ENCODE peak calls at places on chromosomes 13 and 19, in four cellular contexts. M, F, O and J are unnamed samples.

GRCh38 chr13:101982903-101983302 is 418.9 kb downstream of the FGF14 start:
- DNase-seq in O (no peak), M (no peak), F (no peak), J (no peak)

GRCh38 chr19:38793186-38793585 is 4.2 kb downstream of the LGALS7B start:
- DNase-seq in F (no peak), M (no peak), O (peak), J (no peak)

GRCh38 chr19:14979498-14980255 is at the start of gene SLC1A6:
- DNase-seq in M (no peak), O (no peak), F (no peak), J (no peak)

GRCh38 chr13:98517576-98518310 is 59.2 kb downstream of the STK24 start:
- DNase-seq in F (no peak), O (no peak), M (no peak), J (no peak)

GRCh38 chr19:1360818-1361461 is 22.8 kb upstream of the NDUFS7 start:
- DNase-seq in O (peak), F (no peak), M (peak), J (peak)

GRCh38 chr19:40347476-40348124 is 597 bp downstream of the C19orf47 start:
- DNase-seq in M (no peak), O (no peak), F (no peak), J (no peak)

GRCh38 chr19:33654840-33655508 is 33.2 kb downstream of the CHST8 start:
- DNase-seq in F (no peak), M (no peak), O (no peak), J (no peak)

GRCh38 chr13:49326222-49326917 is 78.6 kb downstream of the CDADC1 start:
- DNase-seq in F (no peak), M (no peak), O (no peak), J (no peak)

GRCh38 chr13:22062478-22063205 is 391.8 kb downstream of the FGF9 start:
- DNase-seq in F (no peak), M (no peak), O (no peak), J (no peak)

GRCh38 chr13:110129539-110130186 is 177.3 kb downstream of the COL4A1 start:
- DNase-seq in F (no peak), O (no peak), M (no peak), J (no peak)

GRCh38 chr19:3275068-3275582 is 50.7 kb downstream of the CELF5 start:
- DNase-seq in O (no peak), M (no peak), F (peak), J (no peak)

GRCh38 chr19:14795078-14795721 is 16.8 kb upstream of the ADGRE2 start:
- DNase-seq in F (no peak), M (no peak), O (no peak), J (no peak)

GRCh38 chr19:7368456-7368855 is 19.7 kb downstream of the ARHGEF18 start:
- DNase-seq in M (no peak), O (no peak), F (no peak), J (no peak)

GRCh38 chr19:53808710-53809125 is 15.4 kb downstream of the NLRP12 start:
- DNase-seq in F (no peak), M (no peak), O (peak), J (no peak)

GRCh38 chr19:43618921-43619261 is 538 bp downstream of the ZNF428 start:
- DNase-seq in F (peak), M (no peak), O (no peak), J (no peak)

GRCh38 chr13:62663767-62664166 is 1248.1 kb upstream of the PCDH20 start:
- DNase-seq in O (no peak), M (no peak), F (no peak), J (no peak)

GRCh38 chr13:82477436-82477835 is 1404.8 kb downstream of the SLITRK1 start:
- DNase-seq in F (no peak), M (no peak), O (no peak), J (no peak)

GRCh38 chr19:16376649-16377048 is 52.0 kb downstream of the KLF2 start:
- DNase-seq in M (no peak), O (no peak), F (peak), J (no peak)

GRCh38 chr13:53151692-53152421 is 123.2 kb downstream of the OLFM4 start:
- DNase-seq in O (no peak), F (no peak), M (no peak), J (no peak)

GRCh38 chr13:110499621-110500281 is 61.8 kb downstream of the RAB20 start:
- DNase-seq in F (no peak), O (peak), M (peak), J (no peak)

GRCh38 chr13:113664751-113665581 is 2.1 kb upstream of the GRK1 start:
- DNase-seq in O (no peak), F (no peak), M (no peak), J (no peak)

GRCh38 chr19:12994701-12995595 is at the start of gene NFIX:
- DNase-seq in O (peak), M (no peak), F (peak), J (no peak)

GRCh38 chr19:8697671-8698432 is 743 bp downstream of the ACTL9 start:
- DNase-seq in O (no peak), M (no peak), F (no peak), J (peak)

GRCh38 chr13:111337741-111338140 is 17.3 kb downstream of the TEX29 start:
- DNase-seq in F (no peak), O (no peak), M (no peak), J (peak)

GRCh38 chr13:40126301-40127085 is 471.0 kb downstream of the COG6 start:
- DNase-seq in F (no peak), M (no peak), O (no peak), J (no peak)

GRCh38 chr13:31160857-31161582 is 684 bp downstream of the HSPH1 start:
- DNase-seq in O (peak), M (no peak), F (peak), J (peak)

GRCh38 chr13:27425151-27425917 is 915 bp downstream of the GTF3A start:
- DNase-seq in M (no peak), F (no peak), O (no peak), J (no peak)

GRCh38 chr19:34963531-34964406 is at the start of gene ZNF792:
- DNase-seq in M (no peak), F (peak), O (peak), J (peak)
- TF ChIP-seq CTCF in M (no peak), F (no peak), O (no peak), J (no peak)

GRCh38 chr19:48194041-48194871 is 23.8 kb downstream of the ZSWIM9 start:
- DNase-seq in M (no peak), F (no peak), O (no peak), J (no peak)
- TF ChIP-seq CTCF in M (peak), F (peak), O (peak), J (peak)

DNA sequence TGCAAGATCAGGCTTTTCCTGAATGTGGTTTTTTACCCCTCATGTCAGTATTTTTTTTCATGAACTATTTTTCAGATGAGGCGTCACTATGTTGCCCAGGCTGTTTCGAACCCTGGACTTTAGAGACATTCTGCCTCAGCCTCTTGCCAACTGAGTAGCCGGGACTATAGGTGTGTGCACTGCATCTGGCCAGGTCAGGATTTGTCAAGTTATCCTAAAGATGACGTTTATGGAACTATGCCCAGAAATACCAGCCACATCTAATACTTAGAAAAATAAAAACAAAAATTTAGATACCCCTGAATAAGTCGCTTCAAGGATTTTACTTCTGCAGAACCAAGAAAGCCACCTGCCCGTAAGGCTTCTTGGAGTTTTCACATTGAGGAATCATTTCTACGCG is 94.1 kb upstream of the PABPC3 start:
- DNase-seq in M (no peak), F (no peak), O (no peak), J (no peak)
- TF ChIP-seq CTCF in M (no peak), F (no peak), O (no peak), J (no peak)

DNA sequence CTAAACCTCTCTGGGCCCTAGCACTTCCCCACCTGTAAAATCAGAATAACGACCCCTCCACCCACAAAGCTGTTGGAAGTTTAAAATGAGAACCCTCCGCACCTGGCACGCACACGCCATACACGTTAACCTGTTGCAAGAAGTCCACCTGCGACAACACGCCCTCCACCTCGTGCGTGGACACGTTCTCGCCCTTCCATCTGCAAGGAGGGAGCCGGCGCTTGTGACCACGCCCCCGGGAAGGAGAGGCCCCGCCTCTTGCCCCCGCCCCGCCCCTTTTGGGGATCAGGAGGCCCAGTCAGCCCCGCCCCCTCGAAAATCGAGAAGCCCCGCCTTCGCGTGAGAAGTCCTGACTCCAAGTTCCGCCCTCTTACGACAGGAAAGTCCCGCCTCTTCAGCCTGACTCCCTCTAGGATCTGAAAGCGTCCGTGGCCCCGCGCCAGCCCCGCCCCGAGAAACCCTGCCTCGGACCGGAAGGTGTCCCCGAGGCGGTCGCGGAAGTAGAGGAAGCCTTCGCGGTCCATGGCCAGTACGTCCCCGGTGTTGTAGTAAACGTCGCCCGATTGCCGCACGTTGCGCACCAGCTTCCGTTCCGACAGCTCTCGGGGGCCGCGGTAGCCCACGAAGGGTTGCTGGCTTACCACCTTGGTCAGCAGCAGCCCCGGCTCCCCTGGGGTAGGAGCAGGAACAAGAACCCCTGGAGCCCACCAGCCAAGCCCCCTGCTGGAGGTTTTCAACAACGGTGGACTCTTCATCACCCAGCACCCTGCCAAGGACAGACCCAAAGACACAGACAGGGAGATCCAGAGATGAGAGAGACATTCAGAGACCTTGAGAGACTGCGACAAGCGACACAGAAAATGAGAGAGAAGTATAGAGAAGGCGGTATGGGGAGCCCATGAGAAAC is 12.5 kb downstream of the SLC27A5 start:
- DNase-seq in M (peak), O (peak), F (peak), J (peak)
- TF ChIP-seq CTCF in M (peak), O (peak), F (no peak), J (peak)

DNA sequence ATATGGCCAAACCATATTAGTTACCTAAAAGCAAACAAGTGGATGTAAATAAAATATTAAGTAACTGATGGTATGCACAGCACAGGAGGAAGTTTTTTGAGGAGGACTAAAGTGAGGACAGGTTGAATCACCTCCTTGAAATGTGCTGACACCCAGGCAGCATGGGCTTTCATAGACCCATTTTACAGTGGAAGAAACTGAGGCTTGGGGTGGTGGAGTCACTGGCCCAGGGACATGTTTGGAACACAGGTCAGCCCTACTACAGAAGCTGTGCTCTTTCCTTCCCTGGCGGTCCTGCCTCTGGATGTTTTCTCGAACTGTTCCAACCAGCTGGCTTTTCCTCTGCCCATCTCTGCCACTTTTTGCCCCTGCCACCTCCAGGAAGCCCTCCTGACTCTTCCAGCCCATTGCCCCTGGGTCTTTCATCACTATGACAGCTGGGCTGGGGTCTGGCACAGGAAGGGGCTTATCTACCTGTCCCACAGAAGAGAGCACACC is 11.2 kb upstream of the PTPRS start:
- DNase-seq in M (no peak), O (no peak), F (no peak), J (no peak)
- TF ChIP-seq CTCF in M (no peak), O (no peak), F (no peak), J (no peak)

GRCh38 chr19:10551698-10552301 is 8.1 kb downstream of the ATG4D start:
- DNase-seq in M (no peak), O (no peak), F (peak), J (no peak)
- TF ChIP-seq CTCF in M (peak), O (no peak), F (no peak), J (peak)

DNA sequence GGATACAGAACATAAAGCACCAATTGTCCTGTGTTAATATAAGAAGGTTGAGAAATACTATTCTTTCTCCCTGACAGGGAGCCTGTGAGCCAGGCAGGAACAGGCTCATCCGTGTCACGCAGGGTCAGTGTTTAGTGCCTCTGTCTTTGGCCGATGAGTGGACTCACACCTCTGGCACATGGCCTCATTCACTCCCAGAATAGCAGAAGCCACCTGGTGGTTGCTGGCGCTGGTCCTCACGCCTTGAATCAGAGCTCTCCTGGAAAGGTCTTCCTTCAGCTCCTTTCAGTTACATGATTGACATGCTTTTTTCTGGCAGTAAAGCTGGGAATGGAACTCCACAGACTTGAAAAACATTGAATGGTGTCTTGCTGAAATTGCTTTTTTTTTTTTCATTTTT is 28.1 kb upstream of the SIAH3 start:
- DNase-seq in M (no peak), F (no peak), O (no peak), J (no peak)
- TF ChIP-seq CTCF in M (no peak), F (peak), O (no peak), J (peak)

GRCh38 chr13:106522112-106522511 is 13.3 kb downstream of the EFNB2 start:
- DNase-seq in F (no peak), M (no peak), O (no peak), J (no peak)

GRCh38 chr13:106522898-106523525 is 12.4 kb downstream of the EFNB2 start:
- DNase-seq in M (no peak), O (no peak), F (no peak), J (no peak)

GRCh38 chr13:106518535-106518934 is 16.9 kb downstream of the EFNB2 start:
- DNase-seq in M (no peak), F (no peak), O (no peak), J (no peak)

GRCh38 chr13:106521101-106521799 is 14.2 kb downstream of the EFNB2 start:
- DNase-seq in F (no peak), O (no peak), M (no peak), J (no peak)

GRCh38 chr13:106520205-106521004 is 15.1 kb downstream of the EFNB2 start:
- DNase-seq in M (no peak), F (no peak), O (peak), J (no peak)
- TF ChIP-seq CTCF in M (peak), F (no peak), O (peak), J (peak)

DNA sequence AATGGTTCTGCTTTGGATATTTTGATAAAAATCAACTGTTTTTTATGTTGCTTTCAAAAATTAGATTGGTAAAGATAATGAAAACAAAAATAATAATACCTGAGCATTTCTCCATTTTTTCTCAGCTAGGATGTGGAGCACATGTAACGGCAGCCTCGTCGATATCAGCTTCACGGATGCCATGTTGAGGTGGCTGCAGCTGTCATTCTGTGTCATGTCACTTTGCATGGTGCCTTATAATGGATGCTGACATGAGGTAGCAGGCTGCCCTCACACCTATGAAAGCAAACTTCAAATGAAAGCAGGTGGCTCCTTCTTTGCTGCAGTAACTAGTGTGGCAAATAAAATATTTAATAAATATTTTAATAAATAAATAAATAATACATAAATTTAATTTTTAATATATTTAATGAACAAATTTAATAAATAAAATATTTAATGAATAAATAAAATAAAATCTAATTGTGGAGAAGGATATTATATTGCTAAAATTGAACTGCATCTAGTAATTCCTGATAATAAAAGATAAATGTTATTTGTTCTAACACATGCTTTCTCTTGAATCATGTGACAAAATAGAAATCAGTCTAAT is 955.7 kb upstream of the SLC10A2 start:
- DNase-seq in M (no peak), F (no peak), O (no peak), J (no peak)
- TF ChIP-seq CTCF in M (no peak), F (no peak), O (no peak), J (no peak)